ENCODE peak calls at places on chromosomes 12 and 14, in nine cellular contexts. W, R, E, T, H, U, B, Z and A are unnamed samples.

GRCh38 chr12:84272324-84272723 is 640.3 kb downstream of the SLC6A15 start:
- DNase-seq in W (no peak), T (no peak), E (no peak), H (no peak), U (no peak), B (no peak), Z (no peak), R (no peak), A (no peak)

GRCh38 chr12:118299791-118300460 is 72.8 kb downstream of the TAOK3 start:
- DNase-seq in T (no peak), E (no peak), W (no peak), Z (no peak), H (no peak), B (no peak), U (no peak), R (peak; percentile 30), A (no peak)

GRCh38 chr14:71289536-71289935 is 382.3 kb downstream of the PCNX1 start:
- DNase-seq in W (no peak), E (no peak), H (no peak), R (no peak), Z (peak; percentile 31), B (no peak), T (peak; percentile 54), U (no peak), A (no peak)

GRCh38 chr12:76864791-76865400 is 13.9 kb downstream of the CSRP2 start:
- DNase-seq in R (no peak), T (no peak), H (no peak), Z (no peak), W (no peak), B (no peak), E (no peak), U (no peak), A (no peak)

GRCh38 chr12:102527256-102527720 is 46.9 kb upstream of the IGF1 start:
- DNase-seq in B (no peak), E (no peak), U (no peak), R (peak; percentile 63), T (no peak), Z (no peak), W (peak; percentile 84), H (no peak), A (no peak)

GRCh38 chr12:31232361-31232965 is 93.5 kb downstream of the SINHCAF start:
- DNase-seq in B (no peak), T (no peak), W (no peak), E (no peak), Z (no peak), H (no peak), R (no peak), U (no peak), A (no peak)

GRCh38 chr12:175759-176158 is 38.2 kb downstream of the SLC6A12 start:
- DNase-seq in W (no peak), U (no peak), T (no peak), E (no peak), R (no peak), B (no peak), Z (no peak), H (no peak), A (no peak)

GRCh38 chr12:124147030-124147429 is 147.9 kb upstream of the RFLNA start:
- DNase-seq in E (no peak), W (no peak), U (no peak), Z (no peak), R (no peak), B (no peak), T (no peak), H (no peak), A (no peak)

GRCh38 chr12:58148405-58148804 is 207.0 kb downstream of the ATP23 start:
- DNase-seq in U (no peak), R (peak; percentile 67), T (no peak), B (no peak), E (no peak), Z (peak; percentile 85), W (no peak), H (no peak), A (no peak)

GRCh38 chr14:79659995-79660975 is 551.0 kb downstream of the DIO2 start:
- DNase-seq in B (no peak), W (no peak), E (no peak), U (no peak), Z (no peak), T (no peak), H (no peak), R (no peak), A (peak; percentile 30)

GRCh38 chr12:99092100-99092851 is 447.2 kb downstream of the APAF1 start:
- DNase-seq in H (no peak), W (no peak), T (no peak), U (no peak), E (no peak), R (no peak), Z (peak; percentile 14), B (no peak), A (no peak)

GRCh38 chr12:9731393-9731792 is 1.5 kb downstream of the CLECL1 start:
- DNase-seq in H (no peak), R (no peak), Z (no peak), U (no peak), W (no peak), B (no peak), T (no peak), E (no peak), A (no peak)

GRCh38 chr14:99720941-99721791 is 37.1 kb downstream of the CYP46A1 start:
- DNase-seq in E (peak; percentile 14), W (peak; percentile 66), Z (no peak), U (no peak), B (no peak), T (no peak), H (no peak), R (no peak), A (no peak)

GRCh38 chr12:57758566-57759359 is 3.9 kb downstream of the MARCHF9 start:
- DNase-seq in Z (no peak), B (no peak), E (no peak), T (no peak), H (no peak), U (no peak), R (no peak), W (no peak), A (no peak)

GRCh38 chr12:111442301-111443045 is 36.8 kb downstream of the SH2B3 start:
- DNase-seq in E (no peak), R (no peak), T (no peak), B (no peak), H (no peak), Z (no peak), U (no peak), W (peak; percentile 19), A (no peak)

GRCh38 chr12:65962921-65963883 is 138.9 kb downstream of the HMGA2 start:
- DNase-seq in B (no peak), R (peak; percentile 21), T (no peak), Z (peak; percentile 74), H (no peak), E (no peak), U (no peak), W (no peak), A (peak; percentile 46)

GRCh38 chr12:8687846-8688601 is 9.8 kb upstream of the RIMKLB start:
- DNase-seq in B (no peak), E (no peak), H (no peak), U (no peak), R (peak; percentile 90), W (peak; percentile 87), T (no peak), Z (peak; percentile 84), A (peak; percentile 55)

GRCh38 chr14:98171654-98172053 is 1100.3 kb downstream of the BCL11B start:
- DNase-seq in T (no peak), W (peak; percentile 19), Z (peak; percentile 23), H (no peak), U (no peak), B (no peak), R (no peak), E (no peak), A (no peak)

GRCh38 chr12:126907900-126908764 is 1358.8 kb upstream of the TMEM132C start:
- DNase-seq in T (no peak), H (no peak), B (no peak), R (no peak), W (no peak), U (no peak), E (no peak), Z (peak; percentile 59), A (no peak)

GRCh38 chr12:68609955-68610434 is 704 bp upstream of the RAP1B start:
- DNase-seq in T (no peak), B (no peak), Z (no peak), R (peak; percentile 55), U (peak; percentile 30), W (no peak), E (no peak), H (no peak), A (no peak)

GRCh38 chr14:105329411-105330200 is 15.1 kb downstream of the PACS2 start:
- DNase-seq in H (no peak), Z (no peak), B (no peak), E (peak; percentile 34), T (peak; percentile 4), U (no peak), R (no peak), W (peak; percentile 71), A (no peak)
- H3K27me3 ChIP-seq in H (no peaks in the 10 kb centered on the region), Z (no peaks in the 10 kb centered on the region), B (no peaks in the 10 kb centered on the region), E (no peaks in the 10 kb centered on the region), T (no peaks in the 10 kb centered on the region), U (no peaks in the 10 kb centered on the region), R (no peaks in the 10 kb centered on the region), W (no peaks in the 10 kb centered on the region), A (no peaks in the 10 kb centered on the region)

GRCh38 chr14:52003324-52003723 is 14.0 kb downstream of the RTRAF start:
- DNase-seq in W (no peak), T (no peak), U (no peak), Z (no peak), H (no peak), E (no peak), B (no peak), R (peak; percentile 88), A (no peak)
- H3K36me3 ChIP-seq in W (peaks cover 72% of the 10 kb centered on the region), T (peaks cover 26% of the 10 kb centered on the region), U (peaks cover 24% of the 10 kb centered on the region), Z (peaks cover 9% of the 10 kb centered on the region), H (peaks cover 26% of the 10 kb centered on the region), E (peaks cover 98% of the 10 kb centered on the region), B (peaks cover 88% of the 10 kb centered on the region), R (peaks cover 92% of the 10 kb centered on the region), A (peaks cover 88% of the 10 kb centered on the region)

GRCh38 chr12:3203713-3204112 is 126.5 kb downstream of the TSPAN9 start:
- DNase-seq in U (no peak), Z (no peak), E (no peak), R (no peak), W (peak; percentile 68), T (no peak), B (no peak), H (no peak), A (no peak)
- H3K27me3 ChIP-seq in U (no peaks in the 10 kb centered on the region), Z (peaks cover 6% of the 10 kb centered on the region), E (peaks cover 20% of the 10 kb centered on the region), R (peaks cover 5% of the 10 kb centered on the region), W (peaks cover 37% of the 10 kb centered on the region), T (no peaks in the 10 kb centered on the region), B (no peaks in the 10 kb centered on the region), H (no peaks in the 10 kb centered on the region), A (no peaks in the 10 kb centered on the region)

DNA sequence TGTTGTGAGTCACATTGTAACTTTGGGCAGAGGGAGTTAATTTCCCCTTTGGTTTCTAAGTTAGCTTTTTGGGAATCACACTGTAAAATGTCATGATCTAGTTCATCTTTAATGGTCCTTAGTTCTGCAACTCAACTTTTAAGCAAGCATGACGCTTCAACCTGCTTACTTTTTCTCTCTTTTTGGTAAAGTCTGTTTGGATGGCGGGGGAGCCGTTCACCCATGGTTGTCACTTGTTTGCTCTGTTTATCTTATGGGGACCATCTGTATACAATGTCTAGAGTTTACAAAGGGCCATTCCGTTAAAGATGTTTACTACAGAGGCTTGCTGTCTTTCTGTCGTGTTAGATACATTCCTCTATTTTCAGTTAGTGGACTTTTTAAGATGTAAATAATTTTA is 172.0 kb downstream of the SRGAP1 start:
- DNase-seq in B (no peak), H (no peak), R (no peak), U (no peak), T (no peak), W (no peak), Z (no peak), E (no peak), A (no peak)
- H3K36me3 ChIP-seq in B (peaks cover 6% of the 10 kb centered on the region), H (no peaks in the 10 kb centered on the region), R (no peaks in the 10 kb centered on the region), U (peaks cover 1% of the 10 kb centered on the region), T (no peaks in the 10 kb centered on the region), W (peaks cover 9% of the 10 kb centered on the region), Z (no peaks in the 10 kb centered on the region), E (no peaks in the 10 kb centered on the region), A (no peaks in the 10 kb centered on the region)